ENCODE peak calls at places on chromosomes 6 and 20, in five cellular contexts. C, X, B, M and S are unnamed samples.

GRCh38 chr6:170261643-170262480 is 29.0 kb downstream of the DLL1 start:
- DNase-seq in C (no peak), X (no peak), B (no peak), M (no peak), S (no peak)

GRCh38 chr6:122154912-122155516 is 244.4 kb upstream of the HSF2 start:
- DNase-seq in C (no peak), X (no peak), B (no peak), M (no peak), S (no peak)

GRCh38 chr6:47665112-47665511 is 33.3 kb upstream of the ADGRF4 start:
- DNase-seq in C (no peak), X (no peak), B (no peak), M (no peak), S (peak; percentile 31)

GRCh38 chr6:1679691-1680068 is 70.0 kb downstream of the FOXC1 start:
- DNase-seq in C (no peak), X (no peak), B (no peak), M (peak; percentile 49), S (no peak)

GRCh38 chr6:98834060-98835031 is at the start of gene POU3F2:
- DNase-seq in C (peak; percentile 97), X (no peak), B (peak; percentile 97), M (peak; percentile 57), S (no peak)

GRCh38 chr20:4957939-4958362 is 43.4 kb downstream of the SLC23A2 start:
- DNase-seq in C (no peak), X (no peak), B (no peak), M (no peak), S (no peak)

GRCh38 chr20:32988008-32988407 is 16.2 kb downstream of the SUN5 start:
- DNase-seq in C (no peak), X (no peak), B (no peak), M (no peak), S (no peak)

GRCh38 chr6:34341481-34341971 is 50.9 kb downstream of the NUDT3 start:
- DNase-seq in C (no peak), X (no peak), B (no peak), M (no peak), S (no peak)

GRCh38 chr6:99850841-99851240 is 143.2 kb downstream of the MCHR2 start:
- DNase-seq in C (no peak), X (no peak), B (no peak), M (no peak), S (no peak)

GRCh38 chr6:136945626-136946235 is 23.6 kb downstream of the SLC35D3 start:
- DNase-seq in C (no peak), X (no peak), B (no peak), M (no peak), S (no peak)

GRCh38 chr6:16334671-16335070 is 96.3 kb downstream of the GMPR start:
- DNase-seq in C (no peak), X (no peak), B (no peak), M (no peak), S (no peak)

GRCh38 chr6:98325366-98325765 is 509.0 kb upstream of the POU3F2 start:
- DNase-seq in C (no peak), X (no peak), B (no peak), M (no peak), S (no peak)

GRCh38 chr20:22402990-22403859 is 181.1 kb downstream of the FOXA2 start:
- DNase-seq in C (no peak), X (no peak), B (peak; percentile 26), M (peak; percentile 64), S (no peak)

GRCh38 chr20:61864481-61864880 is 201.2 kb downstream of the TAF4 start:
- DNase-seq in C (no peak), X (no peak), B (no peak), M (no peak), S (no peak)

GRCh38 chr6:169654590-169655391 is 47.0 kb downstream of the WDR27 start:
- DNase-seq in C (peak; percentile 68), X (no peak), B (no peak), M (no peak), S (no peak)

GRCh38 chr6:6008648-6009421 is 2.1 kb upstream of the NRN1 start:
- DNase-seq in C (peak; percentile 98), X (peak; percentile 36), B (peak; percentile 93), M (peak; percentile 23), S (peak; percentile 36)

GRCh38 chr20:2219481-2220006 is 76.3 kb upstream of the TGM3 start:
- DNase-seq in C (no peak), X (no peak), B (no peak), M (no peak), S (no peak)

GRCh38 chr6:7172605-7173185 is 64.9 kb downstream of the RREB1 start:
- DNase-seq in C (no peak), X (no peak), B (no peak), M (no peak), S (no peak)
- TF ChIP-seq SIN3A in C (no peak), X (no peak), B (no peak), M (no peak), S (no peak)

DNA sequence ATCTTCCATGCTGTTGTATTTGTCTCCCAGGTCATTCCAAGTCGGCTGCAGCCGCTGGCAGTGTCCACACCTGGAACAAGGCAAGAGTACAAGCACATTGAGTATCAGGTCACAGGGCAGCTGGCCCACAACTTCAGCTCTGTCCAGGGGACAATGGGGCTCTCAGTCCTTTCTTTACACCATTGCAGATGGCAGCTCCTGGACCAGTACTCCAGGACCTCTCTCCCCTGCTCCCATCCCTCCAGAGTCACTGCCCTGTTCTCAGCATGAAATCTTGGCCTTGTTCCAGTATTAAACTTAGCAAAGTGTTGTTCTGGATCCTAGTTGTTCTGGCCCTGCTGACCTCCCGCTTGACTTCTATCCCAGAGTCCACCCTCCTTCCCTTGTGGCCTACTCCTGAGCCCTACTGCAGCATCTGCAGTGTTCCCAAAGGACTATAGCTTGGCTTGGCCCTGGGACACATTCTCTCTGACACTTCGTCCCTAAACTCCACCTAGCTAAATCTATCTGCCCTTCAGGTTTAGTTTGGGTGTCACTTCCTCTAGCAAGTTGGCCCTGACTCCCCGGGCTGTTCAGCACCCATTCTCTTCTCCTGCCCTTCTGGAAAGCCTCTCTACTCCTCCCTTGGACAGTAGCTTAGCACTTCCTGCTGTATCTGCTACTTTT is 5.8 kb downstream of the TXNDC5 start:
- DNase-seq in C (no peak), X (no peak), B (no peak), M (no peak), S (no peak)
- TF ChIP-seq SIN3A in C (no peak), X (no peak), B (no peak), M (no peak), S (no peak)

GRCh38 chr6:79941489-79942151 is 5.7 kb downstream of the ELOVL4 start:
- DNase-seq in C (no peak), X (no peak), B (no peak), M (no peak), S (no peak)
- TF ChIP-seq SIN3A in C (no peak), X (no peak), B (no peak), M (no peak), S (no peak)

GRCh38 chr6:3473773-3474172 is 16.9 kb upstream of the SLC22A23 start:
- DNase-seq in C (no peak), X (no peak), B (no peak), M (no peak), S (no peak)

GRCh38 chr6:3467996-3468395 is 11.1 kb upstream of the SLC22A23 start:
- DNase-seq in C (no peak), X (no peak), B (no peak), M (no peak), S (no peak)

GRCh38 chr6:3471286-3471685 is 14.4 kb upstream of the SLC22A23 start:
- DNase-seq in C (no peak), X (no peak), B (no peak), M (no peak), S (no peak)

GRCh38 chr6:3468585-3468984 is 11.7 kb upstream of the SLC22A23 start:
- DNase-seq in C (no peak), X (no peak), B (no peak), M (no peak), S (no peak)

DNA sequence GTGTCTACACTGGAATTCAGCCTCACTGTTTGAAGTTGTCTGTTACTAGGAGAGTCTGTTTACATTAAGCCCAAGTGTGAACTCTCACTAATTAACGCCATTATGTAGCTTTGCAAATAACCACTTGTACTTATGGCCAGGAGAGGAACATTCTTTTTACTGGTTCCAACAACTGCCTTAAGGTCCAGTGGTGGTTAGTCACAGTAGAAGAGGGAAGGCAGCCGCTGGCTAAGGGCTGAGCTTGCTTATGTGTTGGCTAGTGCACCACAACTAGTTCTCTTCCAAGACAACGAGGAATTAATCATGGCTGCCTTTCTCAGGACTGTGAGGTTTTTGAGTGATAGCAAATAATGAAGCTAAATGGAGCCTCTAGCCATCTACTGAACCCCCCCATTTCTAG is 14.9 kb upstream of the SLC22A23 start:
- DNase-seq in C (no peak), X (no peak), B (no peak), M (no peak), S (no peak)
- TF ChIP-seq SIN3A in C (no peak), X (no peak), B (no peak), M (no peak), S (no peak)

GRCh38 chr6:101257163-101257562 is 136.3 kb upstream of the GRIK2 start:
- DNase-seq in C (no peak), X (no peak), B (no peak), M (no peak), S (no peak)
- TF ChIP-seq SIN3A in C (no peak), X (no peak), B (no peak), M (no peak), S (no peak)